ENCODE peak calls at places on chromosomes 13 and 19, in eight cellular contexts. E, V, X, B, P, T, F and N are unnamed samples.

GRCh38 chr19:10760268-10760944 is 42.5 kb downstream of the DNM2 start:
- DNase-seq in E (no peak), V (no peak), X (no peak), B (no peak), P (no peak), T (no peak), F (no peak), N (no peak)

GRCh38 chr13:90171649-90172048 is 1175.8 kb upstream of the MIR17HG start:
- DNase-seq in E (no peak), V (no peak), X (no peak), B (no peak), P (no peak), T (no peak), F (no peak), N (no peak)

GRCh38 chr19:51607077-51607476 is 23.1 kb downstream of the SIGLEC5 start:
- DNase-seq in E (no peak), V (no peak), X (no peak), B (no peak), P (no peak), T (no peak), F (no peak), N (no peak)

GRCh38 chr13:54368387-54368786 is 1339.8 kb downstream of the OLFM4 start:
- DNase-seq in E (no peak), V (no peak), X (no peak), B (no peak), P (no peak), T (no peak), F (no peak), N (no peak)

GRCh38 chr19:45798995-45799517 is 6.4 kb upstream of the DMWD start:
- DNase-seq in E (peak; percentile 79), V (peak; percentile 83), X (peak; percentile 56), B (peak; percentile 86), P (peak; percentile 57), T (peak; percentile 79), F (peak; percentile 64), N (peak; percentile 59)

GRCh38 chr13:103263448-103263847 is 197.2 kb upstream of the SLC10A2 start:
- DNase-seq in E (no peak), V (no peak), X (no peak), B (no peak), P (no peak), T (no peak), F (no peak), N (no peak)

GRCh38 chr13:82766732-82767321 is 1115.4 kb downstream of the SLITRK1 start:
- DNase-seq in E (no peak), V (no peak), X (no peak), B (no peak), P (no peak), T (no peak), F (no peak), N (no peak)

GRCh38 chr13:25778302-25778701 is 273.5 kb downstream of the SHISA2 start:
- DNase-seq in E (no peak), V (no peak), X (no peak), B (no peak), P (no peak), T (no peak), F (no peak), N (no peak)

GRCh38 chr19:13207237-13208130 is 57.3 kb downstream of the IER2 start:
- DNase-seq in E (no peak), V (no peak), X (peak; percentile 47), B (no peak), P (peak; percentile 42), T (no peak), F (peak; percentile 56), N (no peak)

GRCh38 chr13:23506821-23507210 is 63.4 kb upstream of the TNFRSF19 start:
- DNase-seq in E (no peak), V (peak; percentile 98), X (no peak), B (no peak), P (no peak), T (no peak), F (no peak), N (no peak)

GRCh38 chr19:6241056-6241455 is 38.7 kb downstream of the MLLT1 start:
- DNase-seq in E (no peak), V (no peak), X (peak; percentile 12), B (no peak), P (no peak), T (no peak), F (no peak), N (no peak)

GRCh38 chr13:31887311-31887710 is 144.3 kb upstream of the FRY start:
- DNase-seq in E (no peak), V (peak; percentile 55), X (no peak), B (no peak), P (no peak), T (no peak), F (no peak), N (no peak)

GRCh38 chr19:1260749-1261511 is 8.2 kb upstream of the CIRBP start:
- DNase-seq in E (peak; percentile 97), V (peak; percentile 96), X (peak; percentile 97), B (peak; percentile 98), P (peak; percentile 96), T (peak; percentile 96), F (peak; percentile 99), N (peak; percentile 95)

GRCh38 chr19:17505218-17505617 is 6.2 kb upstream of the PGLS start:
- DNase-seq in E (no peak), V (no peak), X (no peak), B (no peak), P (no peak), T (no peak), F (no peak), N (no peak)

GRCh38 chr19:5961969-5962945 is 15.7 kb downstream of the RANBP3 start:
- DNase-seq in E (peak; percentile 81), V (peak; percentile 66), X (peak; percentile 43), B (no peak), P (no peak), T (peak; percentile 93), F (no peak), N (peak; percentile 76)

GRCh38 chr19:13729859-13730258 is 34.5 kb upstream of the MRI1 start:
- DNase-seq in E (no peak), V (peak; percentile 61), X (no peak), B (no peak), P (no peak), T (no peak), F (no peak), N (no peak)

GRCh38 chr13:41503386-41503785 is 46.0 kb downstream of the RGCC start:
- DNase-seq in E (no peak), V (no peak), X (no peak), B (no peak), P (no peak), T (no peak), F (no peak), N (no peak)

GRCh38 chr19:45468159-45468651 is 409 bp downstream of the FOSB start:
- DNase-seq in E (peak; percentile 48), V (no peak), X (no peak), B (no peak), P (peak; percentile 40), T (no peak), F (no peak), N (peak; percentile 45)

DNA sequence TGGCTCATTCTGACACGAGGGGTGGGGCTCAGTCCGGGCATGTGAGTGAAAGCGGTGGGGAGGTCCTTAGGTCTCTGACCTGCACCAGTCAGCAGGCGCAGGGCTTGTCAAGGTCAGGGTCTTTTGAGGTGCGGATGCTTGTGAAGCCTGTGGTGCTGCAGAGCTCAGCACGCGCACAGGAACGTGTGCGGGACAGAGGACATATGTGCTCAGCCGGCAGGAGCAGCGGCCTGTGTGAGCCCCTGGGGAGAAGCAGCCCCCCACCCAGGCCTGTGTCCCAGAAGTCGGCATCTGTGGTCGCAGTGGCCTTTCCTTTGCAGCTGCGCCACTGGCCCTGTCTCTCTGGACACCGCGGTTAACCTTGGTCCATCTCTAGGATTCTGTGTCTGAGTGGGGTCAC is 30.9 kb downstream of the ATP4B start:
- DNase-seq in E (no peak), V (no peak), X (peak; percentile 7), B (no peak), P (no peak), T (no peak), F (peak; percentile 2), N (no peak)
- H3K36me3 ChIP-seq in E (no peaks in the 10 kb centered on the region), V (peaks cover 41% of the 10 kb centered on the region), X (peaks cover 38% of the 10 kb centered on the region), B (peaks cover 2% of the 10 kb centered on the region), P (peaks cover 16% of the 10 kb centered on the region), T (peaks cover 20% of the 10 kb centered on the region), F (no peaks in the 10 kb centered on the region), N (no peaks in the 10 kb centered on the region)

GRCh38 chr13:39284801-39285388 is 246.6 kb downstream of the NHLRC3 start:
- DNase-seq in E (no peak), V (peak; percentile 1), X (peak; percentile 27), B (no peak), P (no peak), T (no peak), F (no peak), N (no peak)
- TF ChIP-seq CTCF in E (no peak), V (no peak), X (peak; percentile 32), B (no peak), P (no peak), T (no peak), F (peak; percentile 28), N (no peak)

DNA sequence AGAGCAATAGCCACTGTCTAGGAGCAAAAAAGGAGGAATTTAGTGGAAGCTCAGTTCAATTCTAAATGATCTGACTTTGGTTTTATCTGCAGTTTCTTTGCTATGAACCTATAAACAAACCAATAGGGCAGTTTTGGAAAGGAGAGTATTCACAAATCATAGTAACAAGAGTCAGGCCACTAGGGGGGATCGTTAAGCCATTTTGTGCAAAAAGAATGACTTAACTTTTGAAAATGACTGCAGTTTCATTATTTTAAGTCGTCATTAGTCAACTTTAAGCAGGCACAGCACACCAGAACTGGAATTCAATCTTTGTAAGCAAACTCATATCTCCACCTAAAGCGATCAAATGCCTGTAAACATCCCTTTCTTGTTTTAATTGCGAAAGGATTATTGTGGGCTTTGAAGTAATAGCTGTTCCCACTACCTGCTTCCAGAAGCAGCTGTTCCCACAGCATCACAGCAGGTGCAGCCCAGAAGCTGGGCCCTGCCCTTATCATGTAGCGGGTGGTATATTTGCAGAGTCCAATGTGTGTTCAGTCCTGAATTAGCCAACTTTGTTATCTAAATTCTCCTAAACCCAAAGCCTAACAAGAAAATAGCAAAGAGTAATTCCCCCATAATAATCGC is 51.5 kb downstream of the SOX21 start:
- DNase-seq in E (no peak), V (peak; percentile 41), X (no peak), B (no peak), P (no peak), T (peak; percentile 36), F (no peak), N (no peak)
- H3K4me1 ChIP-seq in E (no peaks in the 10 kb centered on the region), V (peaks cover 9% of the 10 kb centered on the region), X (no peaks in the 10 kb centered on the region), B (no peaks in the 10 kb centered on the region), P (no peaks in the 10 kb centered on the region), T (peaks cover 25% of the 10 kb centered on the region), F (no peaks in the 10 kb centered on the region), N (no peaks in the 10 kb centered on the region)

GRCh38 chr19:49599378-49600298 is 8.7 kb downstream of the PRR12 start:
- DNase-seq in E (no peak), V (no peak), X (no peak), B (no peak), P (no peak), T (no peak), F (no peak), N (no peak)

GRCh38 chr19:49597703-49597974 is 6.7 kb downstream of the PRR12 start:
- DNase-seq in E (no peak), V (no peak), X (no peak), B (no peak), P (peak; percentile 21), T (no peak), F (no peak), N (no peak)

GRCh38 chr19:49601482-49602038 is 10.6 kb downstream of the PRR12 start:
- DNase-seq in E (no peak), V (no peak), X (no peak), B (no peak), P (no peak), T (no peak), F (no peak), N (no peak)

GRCh38 chr19:49605605-49606004 is 14.6 kb downstream of the PRR12 start:
- DNase-seq in E (no peak), V (no peak), X (no peak), B (no peak), P (no peak), T (no peak), F (no peak), N (no peak)

GRCh38 chr19:49602806-49603205 is 11.8 kb downstream of the PRR12 start:
- DNase-seq in E (no peak), V (no peak), X (no peak), B (no peak), P (no peak), T (no peak), F (no peak), N (no peak)
- H3K36me3 ChIP-seq in E (no peaks in the 10 kb centered on the region), V (peaks cover 72% of the 10 kb centered on the region), X (peaks cover 88% of the 10 kb centered on the region), B (peaks cover 86% of the 10 kb centered on the region), P (peaks cover 74% of the 10 kb centered on the region), T (peaks cover 46% of the 10 kb centered on the region), F (no peaks in the 10 kb centered on the region), N (peaks cover 7% of the 10 kb centered on the region)